ENCODE peak calls at places on chromosome 19, in four cellular contexts. O is NCI-H345, F is NCI-H1105, Q is anterior cingulate cortex. X is an unnamed sample.

GRCh38 chr19:19849056-19849455 is 16.6 kb upstream of the ZNF253 start:
- DNase-seq in O (no peak), F (no peak), Q (no peak), X (no peak)

GRCh38 chr19:36215276-36216171 is 618 bp downstream of the ZNF146 start:
- DNase-seq in O (peak), F (no peak), Q (no peak), X (no peak)

GRCh38 chr19:45767881-45768643 is 990 bp downstream of the SIX5 start:
- DNase-seq in O (peak), F (no peak), Q (no peak), X (peak)

GRCh38 chr19:6613711-6614110 is 22.8 kb upstream of the CD70 start:
- DNase-seq in O (no peak), F (no peak), Q (no peak), X (no peak)

GRCh38 chr19:40646564-40647254 is 43.7 kb downstream of the NUMBL start:
- DNase-seq in O (peak), F (no peak), Q (no peak), X (no peak)

GRCh38 chr19:51124729-51125128 is at the start of gene SIGLEC9:
- DNase-seq in O (no peak), F (no peak), Q (no peak), X (no peak)

GRCh38 chr19:15199652-15200574 is 882 bp downstream of the NOTCH3 start:
- DNase-seq in O (no peak), F (peak), Q (no peak), X (no peak)

GRCh38 chr19:39303373-39304184 is 7.4 kb downstream of the IFNL1 start:
- DNase-seq in O (no peak), F (no peak), Q (no peak), X (no peak)

GRCh38 chr19:19539738-19540703 is 2.0 kb downstream of the CILP2 start:
- DNase-seq in O (peak), F (no peak), Q (no peak), X (peak)

GRCh38 chr19:49564616-49565045 is 15.7 kb downstream of the NOSIP start:
- DNase-seq in O (no peak), F (no peak), Q (no peak), X (no peak)